ENCODE peak calls at places on chromosomes 5 and 9, in six cellular contexts. One of them, this sample, is unnamed.

GRCh38 chr9:18250051-18250450 is 223.9 kb upstream of the ADAMTSL1 start:
- DNase-seq in tibial nerve: no peak
- DNase-seq in GM06990: no peak
- DNase-seq in GM12865: no peak
- DNase-seq in fibroblast of mammary gland: no peak
- DNase-seq in ovary: no peak
- DNase-seq in this sample: no peak

GRCh38 chr5:111345731-111346130 is 121.5 kb downstream of the CAMK4 start:
- DNase-seq in GM06990: no peak
- DNase-seq in ovary: no peak
- DNase-seq in tibial nerve: no peak
- DNase-seq in GM12865: no peak
- DNase-seq in fibroblast of mammary gland: no peak
- DNase-seq in this sample: no peak

GRCh38 chr5:54894957-54895815 is 90.2 kb downstream of the ESM1 start:
- DNase-seq in GM06990: no peak
- DNase-seq in ovary: no peak
- DNase-seq in fibroblast of mammary gland: no peak
- DNase-seq in tibial nerve: no peak
- DNase-seq in GM12865: no peak
- DNase-seq in this sample: no peak

GRCh38 chr5:151770383-151771258 is 1.1 kb upstream of the G3BP1 start:
- DNase-seq in ovary: peak
- DNase-seq in GM12865: peak
- DNase-seq in fibroblast of mammary gland: peak
- DNase-seq in GM06990: no peak
- DNase-seq in tibial nerve: peak
- DNase-seq in this sample: no peak

GRCh38 chr5:57566914-57567313 is 84.3 kb upstream of the ACTBL2 start:
- DNase-seq in fibroblast of mammary gland: peak
- DNase-seq in tibial nerve: no peak
- DNase-seq in ovary: no peak
- DNase-seq in GM06990: no peak
- DNase-seq in GM12865: peak
- DNase-seq in this sample: peak

GRCh38 chr5:132417010-132417439 is 47.5 kb downstream of the SLC22A5 start:
- DNase-seq in GM12865: no peak
- DNase-seq in tibial nerve: no peak
- DNase-seq in ovary: no peak
- DNase-seq in fibroblast of mammary gland: peak
- DNase-seq in GM06990: no peak
- DNase-seq in this sample: no peak

GRCh38 chr9:22142681-22143080 is 133.6 kb upstream of the CDKN2B start:
- DNase-seq in GM12865: no peak
- DNase-seq in ovary: no peak
- DNase-seq in GM06990: no peak
- DNase-seq in tibial nerve: no peak
- DNase-seq in fibroblast of mammary gland: peak
- DNase-seq in this sample: no peak

GRCh38 chr5:143161893-143162520 is 241.5 kb downstream of the NR3C1 start:
- DNase-seq in ovary: no peak
- DNase-seq in fibroblast of mammary gland: peak
- DNase-seq in tibial nerve: peak
- DNase-seq in GM12865: no peak
- DNase-seq in GM06990: no peak
- DNase-seq in this sample: peak

GRCh38 chr9:127869310-127870152 is 7.9 kb downstream of the AK1 start:
- DNase-seq in fibroblast of mammary gland: peak
- DNase-seq in tibial nerve: peak
- DNase-seq in ovary: peak
- DNase-seq in GM06990: peak
- DNase-seq in GM12865: peak
- DNase-seq in this sample: no peak

GRCh38 chr9:34059954-34060353 is 11.3 kb upstream of the UBAP2 start:
- DNase-seq in GM12865: no peak
- DNase-seq in fibroblast of mammary gland: no peak
- DNase-seq in GM06990: no peak
- DNase-seq in tibial nerve: no peak
- DNase-seq in ovary: no peak
- DNase-seq in this sample: no peak

GRCh38 chr5:124806026-124806856 is 59.8 kb upstream of the ZNF608 start:
- DNase-seq in GM12865: no peak
- DNase-seq in GM06990: no peak
- DNase-seq in fibroblast of mammary gland: peak
- DNase-seq in ovary: peak
- DNase-seq in tibial nerve: peak
- DNase-seq in this sample: no peak

GRCh38 chr9:104286792-104287191 is 192.7 kb downstream of the SMC2 start:
- DNase-seq in tibial nerve: no peak
- DNase-seq in fibroblast of mammary gland: peak
- DNase-seq in ovary: no peak
- DNase-seq in GM12865: no peak
- DNase-seq in GM06990: no peak
- DNase-seq in this sample: no peak

GRCh38 chr5:93299596-93300308 is 281.3 kb downstream of the NR2F1-AS1 start:
- DNase-seq in tibial nerve: no peak
- DNase-seq in fibroblast of mammary gland: no peak
- DNase-seq in GM12865: no peak
- DNase-seq in GM06990: no peak
- DNase-seq in ovary: no peak
- DNase-seq in this sample: no peak

GRCh38 chr9:130732131-130732530 is 38.6 kb downstream of the EXOSC2 start:
- DNase-seq in GM12865: no peak
- DNase-seq in ovary: no peak
- DNase-seq in tibial nerve: no peak
- DNase-seq in GM06990: no peak
- DNase-seq in fibroblast of mammary gland: no peak
- DNase-seq in this sample: no peak

GRCh38 chr9:91776409-91777365 is 173.3 kb downstream of the ROR2 start:
- DNase-seq in GM12865: no peak
- DNase-seq in GM06990: no peak
- DNase-seq in fibroblast of mammary gland: peak
- DNase-seq in tibial nerve: no peak
- DNase-seq in ovary: no peak
- DNase-seq in this sample: peak

GRCh38 chr9:121989010-121989409 is 104.1 kb downstream of the TTLL11 start:
- DNase-seq in GM06990: no peak
- DNase-seq in GM12865: no peak
- DNase-seq in ovary: no peak
- DNase-seq in fibroblast of mammary gland: no peak
- DNase-seq in tibial nerve: no peak
- DNase-seq in this sample: no peak

GRCh38 chr5:142597025-142597424 is 88.9 kb downstream of the FGF1 start:
- DNase-seq in ovary: no peak
- DNase-seq in GM12865: no peak
- DNase-seq in fibroblast of mammary gland: no peak
- DNase-seq in tibial nerve: no peak
- DNase-seq in GM06990: no peak
- DNase-seq in this sample: no peak

GRCh38 chr5:76960004-76960625 is 7.3 kb downstream of the CRHBP start:
- DNase-seq in fibroblast of mammary gland: no peak
- DNase-seq in ovary: no peak
- DNase-seq in GM12865: peak
- DNase-seq in tibial nerve: no peak
- DNase-seq in GM06990: no peak
- DNase-seq in this sample: no peak

GRCh38 chr9:12963537-12963936 is 188.7 kb downstream of the LURAP1L start:
- DNase-seq in ovary: no peak
- DNase-seq in GM12865: no peak
- DNase-seq in GM06990: no peak
- DNase-seq in tibial nerve: no peak
- DNase-seq in fibroblast of mammary gland: no peak
- DNase-seq in this sample: no peak

GRCh38 chr5:174328626-174329299 is 283.3 kb downstream of the NSG2 start:
- DNase-seq in ovary: no peak
- DNase-seq in GM06990: no peak
- DNase-seq in fibroblast of mammary gland: peak
- DNase-seq in GM12865: no peak
- DNase-seq in tibial nerve: no peak
- DNase-seq in this sample: no peak

GRCh38 chr9:85502815-85503643 is 238.7 kb downstream of the AGTPBP1 start:
- DNase-seq in GM06990: no peak
- DNase-seq in fibroblast of mammary gland: no peak
- DNase-seq in tibial nerve: no peak
- DNase-seq in ovary: no peak
- DNase-seq in GM12865: peak
- DNase-seq in this sample: no peak

GRCh38 chr5:179805529-179806249 is 977 bp downstream of the MGAT4B start:
- DNase-seq in fibroblast of mammary gland: no peak
- DNase-seq in tibial nerve: no peak
- DNase-seq in GM12865: peak
- DNase-seq in ovary: no peak
- DNase-seq in GM06990: peak
- DNase-seq in this sample: no peak

GRCh38 chr5:127088226-127088625 is 14.9 kb upstream of the C5orf63 start:
- DNase-seq in tibial nerve: no peak
- DNase-seq in ovary: no peak
- DNase-seq in fibroblast of mammary gland: peak
- DNase-seq in GM12865: no peak
- DNase-seq in GM06990: no peak
- DNase-seq in this sample: peak

GRCh38 chr5:13558408-13558807 is 386.1 kb downstream of the DNAH5 start:
- DNase-seq in GM12865: no peak
- DNase-seq in GM06990: no peak
- DNase-seq in ovary: no peak
- DNase-seq in fibroblast of mammary gland: no peak
- DNase-seq in tibial nerve: no peak
- DNase-seq in this sample: no peak

GRCh38 chr9:38387751-38388150 is 4.8 kb upstream of the ALDH1B1 start:
- DNase-seq in fibroblast of mammary gland: no peak
- DNase-seq in tibial nerve: no peak
- DNase-seq in GM12865: no peak
- DNase-seq in ovary: no peak
- DNase-seq in GM06990: no peak
- DNase-seq in this sample: no peak

GRCh38 chr9:86460211-86461002 is 106.2 kb upstream of the TUT7 start:
- DNase-seq in tibial nerve: no peak
- DNase-seq in ovary: no peak
- DNase-seq in GM06990: no peak
- DNase-seq in GM12865: no peak
- DNase-seq in fibroblast of mammary gland: peak
- DNase-seq in this sample: no peak

GRCh38 chr5:127813633-127814171 is 110.5 kb downstream of the CCDC192 start:
- DNase-seq in tibial nerve: no peak
- DNase-seq in GM12865: no peak
- DNase-seq in fibroblast of mammary gland: peak
- DNase-seq in GM06990: no peak
- DNase-seq in ovary: no peak
- DNase-seq in this sample: peak

GRCh38 chr5:147539053-147539452 is 29.2 kb upstream of the DPYSL3 start:
- DNase-seq in GM12865: no peak
- DNase-seq in ovary: no peak
- DNase-seq in fibroblast of mammary gland: peak
- DNase-seq in tibial nerve: no peak
- DNase-seq in GM06990: no peak
- DNase-seq in this sample: no peak

GRCh38 chr5:59380350-59380951 is 513.1 kb downstream of the PDE4D start:
- DNase-seq in fibroblast of mammary gland: peak
- DNase-seq in GM12865: peak
- DNase-seq in ovary: no peak
- DNase-seq in tibial nerve: no peak
- DNase-seq in GM06990: peak
- DNase-seq in this sample: peak

GRCh38 chr5:172114875-172115422 is 73.1 kb downstream of the STK10 start:
- DNase-seq in tibial nerve: no peak
- DNase-seq in GM06990: peak
- DNase-seq in fibroblast of mammary gland: no peak
- DNase-seq in GM12865: peak
- DNase-seq in ovary: peak
- DNase-seq in this sample: no peak

GRCh38 chr9:133647765-133648469 is 11.8 kb downstream of the DBH start:
- DNase-seq in ovary: no peak
- DNase-seq in fibroblast of mammary gland: no peak
- DNase-seq in tibial nerve: no peak
- DNase-seq in GM06990: no peak
- DNase-seq in GM12865: no peak
- DNase-seq in this sample: no peak

GRCh38 chr9:96621619-96622018 is 2.0 kb upstream of the CDC14B start:
- DNase-seq in ovary: no peak
- DNase-seq in fibroblast of mammary gland: no peak
- DNase-seq in GM06990: no peak
- DNase-seq in tibial nerve: no peak
- DNase-seq in GM12865: no peak
- DNase-seq in this sample: no peak

GRCh38 chr5:26492835-26493459 is 545.4 kb downstream of the CDH9 start:
- DNase-seq in GM12865: no peak
- DNase-seq in GM06990: no peak
- DNase-seq in ovary: no peak
- DNase-seq in tibial nerve: no peak
- DNase-seq in fibroblast of mammary gland: no peak
- DNase-seq in this sample: no peak
- H3K4me3 ChIP-seq in GM12865: no peak
- H3K4me3 ChIP-seq in GM06990: no peak
- H3K4me3 ChIP-seq in ovary: no peak
- H3K4me3 ChIP-seq in tibial nerve: no peak
- H3K4me3 ChIP-seq in fibroblast of mammary gland: no peak
- H3K4me3 ChIP-seq in this sample: no peak

GRCh38 chr5:103037673-103038455 is 82.1 kb downstream of the GIN1 start:
- DNase-seq in ovary: no peak
- DNase-seq in GM06990: no peak
- DNase-seq in tibial nerve: no peak
- DNase-seq in GM12865: no peak
- DNase-seq in fibroblast of mammary gland: peak
- DNase-seq in this sample: no peak
- TF ChIP-seq CTCF in ovary: no peak
- TF ChIP-seq CTCF in GM06990: no peak
- TF ChIP-seq CTCF in tibial nerve: no peak
- TF ChIP-seq CTCF in GM12865: no peak
- TF ChIP-seq CTCF in fibroblast of mammary gland: no peak
- TF ChIP-seq CTCF in this sample: no peak

DNA sequence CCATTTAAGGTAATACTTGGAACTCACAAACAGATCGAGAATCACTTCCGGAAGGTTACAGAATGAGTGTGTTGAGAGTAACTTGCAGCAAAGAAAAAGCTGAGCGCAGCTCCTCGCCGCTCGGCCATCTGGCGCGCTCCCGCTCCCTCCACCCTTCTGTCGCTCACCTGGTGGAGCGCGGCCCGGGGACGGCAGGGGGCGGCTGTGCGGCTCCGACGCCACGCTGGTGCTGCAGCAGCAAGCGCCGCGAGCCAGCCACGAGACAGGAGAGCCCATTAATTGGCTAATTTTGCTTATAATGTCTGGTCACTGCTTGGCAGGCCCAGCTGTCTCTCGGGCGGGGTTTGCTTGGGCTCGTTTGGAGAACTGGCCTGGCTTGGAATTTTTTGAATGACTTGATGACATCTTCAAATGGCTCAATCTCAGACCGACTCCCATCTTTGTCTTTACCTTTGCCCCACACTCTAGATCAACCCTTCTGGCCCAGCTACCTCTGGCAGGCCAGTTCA is 601.8 kb downstream of the CCDC171 start:
- DNase-seq in GM12865: peak
- DNase-seq in fibroblast of mammary gland: peak
- DNase-seq in GM06990: peak
- DNase-seq in tibial nerve: no peak
- DNase-seq in ovary: peak
- DNase-seq in this sample: no peak
- H3K4me3 ChIP-seq in GM12865: no peak
- H3K4me3 ChIP-seq in fibroblast of mammary gland: peak
- H3K4me3 ChIP-seq in GM06990: no peak
- H3K4me3 ChIP-seq in tibial nerve: peak
- H3K4me3 ChIP-seq in ovary: no peak
- H3K4me3 ChIP-seq in this sample: no peak

GRCh38 chr9:137049544-137050449 is 3.8 kb upstream of the NPDC1 start:
- DNase-seq in tibial nerve: peak
- DNase-seq in GM12865: peak
- DNase-seq in ovary: peak
- DNase-seq in fibroblast of mammary gland: peak
- DNase-seq in GM06990: no peak
- DNase-seq in this sample: no peak
- TF ChIP-seq CTCF in tibial nerve: peak
- TF ChIP-seq CTCF in GM12865: peak
- TF ChIP-seq CTCF in ovary: peak
- TF ChIP-seq CTCF in fibroblast of mammary gland: peak
- TF ChIP-seq CTCF in GM06990: peak
- TF ChIP-seq CTCF in this sample: peak

This sample was measured in AG09309.